ENCODE peak calls at places on chromosome 21, in four cellular contexts. One of them, this sample, is unnamed.

GRCh38 chr21:36541721-36542139 is 61.8 kb upstream of the CLDN14 start:
- DNase-seq in WTC11: no peak
- DNase-seq in K562: no peak
- DNase-seq in GM12878: no peak
- DNase-seq in this sample: no peak

GRCh38 chr21:26449161-26449560 is 123.9 kb downstream of the CYYR1 start:
- DNase-seq in WTC11: no peak
- DNase-seq in K562: no peak
- DNase-seq in GM12878: no peak
- DNase-seq in this sample: no peak

GRCh38 chr21:39849014-39849655 is 18.1 kb upstream of the PCP4 start:
- DNase-seq in WTC11: no peak
- DNase-seq in K562: no peak
- DNase-seq in GM12878: no peak
- DNase-seq in this sample: no peak

GRCh38 chr21:42616366-42617340 is 36.8 kb upstream of the PDE9A start:
- DNase-seq in WTC11: no peak
- DNase-seq in K562: no peak
- DNase-seq in GM12878: no peak
- DNase-seq in this sample: no peak

GRCh38 chr21:31557421-31557955 is 102.0 kb upstream of the SOD1 start:
- DNase-seq in WTC11: peak; percentile 60
- DNase-seq in K562: no peak
- DNase-seq in GM12878: no peak
- DNase-seq in this sample: no peak

GRCh38 chr21:42685954-42686500 is 32.6 kb downstream of the PDE9A start:
- DNase-seq in WTC11: no peak
- DNase-seq in K562: no peak
- DNase-seq in GM12878: no peak
- DNase-seq in this sample: no peak

GRCh38 chr21:39121600-39122355 is 61.5 kb downstream of the PSMG1 start:
- DNase-seq in WTC11: no peak
- DNase-seq in K562: no peak
- DNase-seq in GM12878: no peak
- DNase-seq in this sample: no peak

GRCh38 chr21:26842976-26843911 is 2.0 kb downstream of the ADAMTS1 start:
- DNase-seq in WTC11: peak; percentile 81
- DNase-seq in K562: no peak
- DNase-seq in GM12878: no peak
- DNase-seq in this sample: no peak

GRCh38 chr21:39481886-39482285 is 30.1 kb downstream of the SH3BGR start:
- DNase-seq in WTC11: no peak
- DNase-seq in K562: no peak
- DNase-seq in GM12878: no peak
- DNase-seq in this sample: no peak

GRCh38 chr21:36471254-36471723 is 8.6 kb downstream of the CLDN14 start:
- DNase-seq in WTC11: no peak
- DNase-seq in K562: no peak
- DNase-seq in GM12878: peak; percentile 50
- DNase-seq in this sample: peak; percentile 40

GRCh38 chr21:26840206-26840605 is 5.0 kb downstream of the ADAMTS1 start:
- DNase-seq in WTC11: no peak
- DNase-seq in K562: no peak
- DNase-seq in GM12878: no peak
- DNase-seq in this sample: no peak

GRCh38 chr21:18369115-18369514 is 34.5 kb downstream of the TMPRSS15 start:
- DNase-seq in WTC11: no peak
- DNase-seq in K562: no peak
- DNase-seq in GM12878: no peak
- DNase-seq in this sample: peak; percentile 2

GRCh38 chr21:38341546-38342012 is 84.8 kb downstream of the KCNJ15 start:
- DNase-seq in WTC11: no peak
- DNase-seq in K562: no peak
- DNase-seq in GM12878: no peak
- DNase-seq in this sample: no peak

GRCh38 chr21:43842742-43843141 is 22.3 kb upstream of the AGPAT3 start:
- DNase-seq in WTC11: no peak
- DNase-seq in K562: no peak
- DNase-seq in GM12878: no peak
- DNase-seq in this sample: no peak

GRCh38 chr21:42621828-42622199 is 31.6 kb upstream of the PDE9A start:
- DNase-seq in WTC11: no peak
- DNase-seq in K562: no peak
- DNase-seq in GM12878: no peak
- DNase-seq in this sample: no peak

GRCh38 chr21:22710725-22711124 is 1712.5 kb downstream of the NCAM2 start:
- DNase-seq in WTC11: no peak
- DNase-seq in K562: no peak
- DNase-seq in GM12878: no peak
- DNase-seq in this sample: no peak

GRCh38 chr21:21018841-21019240 is 20.6 kb downstream of the NCAM2 start:
- DNase-seq in WTC11: no peak
- DNase-seq in K562: no peak
- DNase-seq in GM12878: no peak
- DNase-seq in this sample: no peak

GRCh38 chr21:37700641-37701202 is 215.5 kb downstream of the KCNJ6 start:
- DNase-seq in WTC11: peak; percentile 46
- DNase-seq in K562: peak; percentile 79
- DNase-seq in GM12878: peak; percentile 56
- DNase-seq in this sample: peak; percentile 48

GRCh38 chr21:24514081-24514733 is 1093.1 kb downstream of the MRPL39 start:
- DNase-seq in WTC11: no peak
- DNase-seq in K562: no peak
- DNase-seq in GM12878: no peak
- DNase-seq in this sample: no peak

GRCh38 chr21:38702196-38702595 is 103.5 kb upstream of the ETS2 start:
- DNase-seq in WTC11: no peak
- DNase-seq in K562: no peak
- DNase-seq in GM12878: no peak
- DNase-seq in this sample: no peak

GRCh38 chr21:17451364-17451869 is 61.4 kb upstream of the CXADR start:
- DNase-seq in WTC11: no peak
- DNase-seq in K562: no peak
- DNase-seq in GM12878: no peak
- DNase-seq in this sample: peak; percentile 28

GRCh38 chr21:38511198-38511597 is 12.9 kb upstream of the ERG start:
- DNase-seq in WTC11: no peak
- DNase-seq in K562: no peak
- DNase-seq in GM12878: no peak
- DNase-seq in this sample: no peak

GRCh38 chr21:36959020-36959835 is 7.2 kb downstream of the HLCS start:
- DNase-seq in WTC11: peak; percentile 65
- DNase-seq in K562: no peak
- DNase-seq in GM12878: no peak
- DNase-seq in this sample: no peak

GRCh38 chr21:30463713-30464112 is 16.5 kb downstream of the KRTAP19-1 start:
- DNase-seq in WTC11: no peak
- DNase-seq in K562: peak; percentile 11
- DNase-seq in GM12878: no peak
- DNase-seq in this sample: no peak

GRCh38 chr21:46634427-46634826 is 1.0 kb upstream of the PRMT2 start:
- DNase-seq in WTC11: no peak
- DNase-seq in K562: no peak
- DNase-seq in GM12878: no peak
- DNase-seq in this sample: peak; percentile 12

GRCh38 chr21:39051561-39051949 is 131.7 kb downstream of the PSMG1 start:
- DNase-seq in WTC11: no peak
- DNase-seq in K562: no peak
- DNase-seq in GM12878: no peak
- DNase-seq in this sample: no peak

GRCh38 chr21:41479686-41480085 is 28.3 kb downstream of the TMPRSS2 start:
- DNase-seq in WTC11: no peak
- DNase-seq in K562: no peak
- DNase-seq in GM12878: no peak
- DNase-seq in this sample: no peak

GRCh38 chr21:30719401-30719800 is 824 bp upstream of the KRTAP21-3 start:
- DNase-seq in WTC11: no peak
- DNase-seq in K562: no peak
- DNase-seq in GM12878: no peak
- DNase-seq in this sample: no peak

GRCh38 chr21:36661511-36662309 is 37.2 kb upstream of the SIM2 start:
- DNase-seq in WTC11: peak; percentile 51
- DNase-seq in K562: peak; percentile 37
- DNase-seq in GM12878: no peak
- DNase-seq in this sample: peak; percentile 96

GRCh38 chr21:37452222-37452621 is 85.6 kb downstream of the DYRK1A start:
- DNase-seq in WTC11: no peak
- DNase-seq in K562: no peak
- DNase-seq in GM12878: no peak
- DNase-seq in this sample: no peak

GRCh38 chr21:38773108-38774061 is 32.3 kb upstream of the ETS2 start:
- DNase-seq in WTC11: no peak
- DNase-seq in K562: no peak
- DNase-seq in GM12878: no peak
- DNase-seq in this sample: peak; percentile 34

DNA sequence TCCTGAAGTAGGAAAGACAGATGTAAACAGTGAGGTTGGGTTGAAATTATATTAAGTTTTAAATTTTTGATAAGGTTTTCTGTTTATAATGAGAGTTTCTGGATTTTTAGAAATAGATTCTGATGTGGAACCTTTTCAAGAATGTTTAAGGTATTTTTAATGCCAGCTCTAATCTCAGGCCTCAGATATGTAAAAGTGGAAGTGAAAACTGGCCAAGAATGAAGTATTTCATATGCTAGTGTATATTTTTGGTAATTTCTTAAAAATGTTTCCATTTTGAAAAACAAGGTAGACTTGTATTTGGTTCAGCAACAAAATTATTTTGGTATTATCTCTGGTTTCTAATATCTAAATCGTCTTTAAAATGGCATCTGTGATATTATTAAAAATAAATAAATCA is 14.4 kb downstream of the IFNAR1 start:
- DNase-seq in WTC11: no peak
- DNase-seq in K562: no peak
- DNase-seq in GM12878: no peak
- DNase-seq in this sample: no peak
- TF ChIP-seq CREM in WTC11: no peak
- TF ChIP-seq CREM in K562: no peak
- TF ChIP-seq CREM in GM12878: no peak
- TF ChIP-seq CREM in this sample: no peak

DNA sequence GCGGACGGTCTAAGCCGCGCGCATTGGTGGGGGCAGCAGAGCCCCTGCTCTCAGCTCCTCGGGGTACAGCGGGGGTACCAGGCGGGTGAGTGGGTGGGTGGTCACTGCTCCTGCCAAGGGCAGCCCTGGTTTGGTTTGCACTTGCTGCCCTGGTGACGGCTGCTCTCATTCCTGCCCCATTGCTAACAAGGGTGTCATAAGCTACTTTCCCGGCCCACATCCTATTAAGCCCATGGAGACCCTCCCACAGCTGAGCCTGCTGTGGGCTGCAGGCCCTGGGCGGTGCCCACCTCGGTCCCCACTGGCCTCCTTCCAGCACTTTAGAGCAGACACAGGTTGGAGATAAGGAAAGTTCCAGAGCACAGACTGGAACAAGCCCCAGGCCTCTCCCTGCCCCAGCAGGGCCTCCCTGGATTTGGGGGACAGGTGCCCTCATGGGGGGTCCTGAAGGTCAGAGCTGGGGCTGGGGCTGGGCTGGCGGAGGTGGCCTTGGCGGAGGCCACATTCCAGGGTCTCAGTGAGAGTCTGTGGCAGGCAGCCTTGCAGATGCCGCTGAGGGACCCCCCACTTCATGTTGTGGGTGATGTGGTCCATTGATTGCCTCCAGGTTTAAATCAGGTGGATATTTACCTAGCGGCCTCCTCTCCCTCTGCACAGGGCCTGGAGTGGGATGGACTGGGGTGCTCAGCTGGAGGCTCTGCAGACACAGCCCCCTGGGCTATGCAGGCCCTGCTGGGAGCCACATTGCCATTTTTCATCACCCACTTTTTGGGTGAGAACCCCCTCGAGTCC is 27.0 kb downstream of the COL18A1 start:
- DNase-seq in WTC11: no peak
- DNase-seq in K562: no peak
- DNase-seq in GM12878: no peak
- DNase-seq in this sample: peak; percentile 36
- TF ChIP-seq CREM in WTC11: no peak
- TF ChIP-seq CREM in K562: no peak
- TF ChIP-seq CREM in GM12878: no peak
- TF ChIP-seq CREM in this sample: no peak

GRCh38 chr21:28834335-28835238 is 158.1 kb downstream of the LTN1 start:
- DNase-seq in WTC11: no peak
- DNase-seq in K562: no peak
- DNase-seq in GM12878: no peak
- DNase-seq in this sample: no peak
- TF ChIP-seq CREM in WTC11: no peak
- TF ChIP-seq CREM in K562: no peak
- TF ChIP-seq CREM in GM12878: no peak
- TF ChIP-seq CREM in this sample: no peak

GRCh38 chr21:34952701-34953100 is 96.4 kb downstream of the RUNX1 start:
- DNase-seq in WTC11: no peak
- DNase-seq in K562: no peak
- DNase-seq in GM12878: no peak
- DNase-seq in this sample: no peak

GRCh38 chr21:34953950-34954349 is 95.2 kb downstream of the RUNX1 start:
- DNase-seq in WTC11: no peak
- DNase-seq in K562: no peak
- DNase-seq in GM12878: no peak
- DNase-seq in this sample: no peak

GRCh38 chr21:34958040-34958439 is 91.1 kb downstream of the RUNX1 start:
- DNase-seq in WTC11: no peak
- DNase-seq in K562: no peak
- DNase-seq in GM12878: no peak
- DNase-seq in this sample: no peak

GRCh38 chr21:34959607-34960006 is 89.5 kb downstream of the RUNX1 start:
- DNase-seq in WTC11: no peak
- DNase-seq in K562: no peak
- DNase-seq in GM12878: no peak
- DNase-seq in this sample: no peak

DNA sequence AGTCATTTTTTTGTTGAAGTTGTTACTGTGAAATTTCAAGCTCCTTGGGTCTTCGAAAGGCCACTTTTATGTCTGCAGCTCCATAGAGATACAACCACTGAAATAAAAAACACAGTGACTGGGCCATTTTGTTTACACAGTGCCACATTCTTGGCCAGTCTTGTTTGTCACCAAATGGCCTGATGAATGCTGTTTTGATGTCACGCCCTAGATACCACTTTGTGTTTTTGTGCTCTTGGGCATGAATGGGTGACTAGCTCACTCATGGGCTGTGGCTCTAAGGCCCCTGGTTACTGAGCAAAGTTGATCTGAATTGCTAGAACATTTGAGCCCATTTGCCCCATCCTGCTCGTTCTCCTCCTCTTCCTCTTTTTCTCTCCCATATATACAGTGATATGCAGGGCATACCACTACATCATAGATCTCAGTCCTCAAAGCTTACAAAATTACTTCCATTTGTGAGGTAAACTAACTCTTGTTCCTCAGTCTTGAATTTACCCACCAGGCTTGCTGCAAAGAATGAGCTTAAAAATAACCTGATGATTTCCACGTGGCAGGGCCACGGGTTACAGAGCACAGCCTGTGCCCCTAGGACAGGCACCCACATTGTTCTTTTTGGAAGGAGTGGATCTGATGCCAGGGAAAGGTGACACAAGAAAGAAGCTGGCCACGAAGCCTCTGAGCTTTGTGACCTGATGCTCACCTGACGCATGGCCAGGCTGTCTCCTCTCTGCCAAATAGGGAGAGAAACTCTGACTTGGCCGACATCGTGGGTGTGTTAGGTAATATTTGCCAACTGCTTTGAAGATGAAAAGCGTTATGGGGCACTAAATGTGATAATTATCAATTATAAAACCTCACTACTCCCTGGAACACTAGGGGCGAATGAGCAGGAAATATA is 92.4 kb downstream of the RUNX1 start:
- DNase-seq in WTC11: no peak
- DNase-seq in K562: no peak
- DNase-seq in GM12878: no peak
- DNase-seq in this sample: no peak
- TF ChIP-seq CREM in WTC11: no peak
- TF ChIP-seq CREM in K562: no peak
- TF ChIP-seq CREM in GM12878: no peak
- TF ChIP-seq CREM in this sample: no peak